ENCODE peak calls at places on chromosomes 16 and 17, in four cellular contexts. M is aorta, Z is thyroid gland, L is neural progenitor cell. J is an unnamed sample. For H3K36me3, the result is how much of the 10 kb centered on the place peaks cover.

GRCh38 chr17:57294629-57295501 is 38.5 kb downstream of the MSI2 start:
- DNase-seq in M (no peak), Z (no peak), L (no peak), J (no peak)

GRCh38 chr17:32771396-32771795 is 105.5 kb downstream of the MYO1D start:
- DNase-seq in M (no peak), Z (no peak), L (no peak), J (no peak)

GRCh38 chr17:2004435-2004952 is 20.6 kb downstream of the RTN4RL1 start:
- DNase-seq in M (no peak), Z (no peak), L (no peak), J (no peak)

GRCh38 chr16:59783191-59783590 is 1049.1 kb upstream of the GOT2 start:
- DNase-seq in M (no peak), Z (no peak), L (no peak), J (no peak)

GRCh38 chr17:40511667-40512221 is 10.3 kb upstream of the TNS4 start:
- DNase-seq in M (no peak), Z (no peak), L (no peak), J (no peak)

GRCh38 chr17:58520843-58521430 is 6.5 kb upstream of the MTMR4 start:
- DNase-seq in M (no peak), Z (no peak), L (peak), J (peak)

GRCh38 chr16:83992624-83993023 is 24.6 kb downstream of the NECAB2 start:
- DNase-seq in M (peak), Z (peak), L (no peak), J (no peak)

GRCh38 chr16:10552998-10553491 is 27.4 kb downstream of the EMP2 start:
- DNase-seq in M (peak), Z (no peak), L (peak), J (peak)

GRCh38 chr17:1776857-1777256 is 15.0 kb downstream of the SERPINF1 start:
- DNase-seq in M (no peak), Z (no peak), L (no peak), J (no peak)

GRCh38 chr16:303760-304505 is 21.0 kb downstream of the PDIA2 start:
- DNase-seq in M (no peak), Z (no peak), L (peak), J (no peak)

GRCh38 chr17:5513610-5514009 is 27.2 kb downstream of the MIS12 start:
- DNase-seq in M (no peak), Z (no peak), L (no peak), J (no peak)

GRCh38 chr16:9159839-9160550 is 68.6 kb downstream of the HAPSTR1 start:
- DNase-seq in M (peak), Z (peak), L (peak), J (peak)

GRCh38 chr16:85950519-85950918 is 51.6 kb downstream of the IRF8 start:
- DNase-seq in M (no peak), Z (no peak), L (no peak), J (no peak)

GRCh38 chr16:83118365-83118764 is 491.6 kb downstream of the CDH13 start:
- DNase-seq in M (no peak), Z (no peak), L (no peak), J (no peak)

GRCh38 chr16:65546353-65546791 is 424.5 kb upstream of the CDH11 start:
- DNase-seq in M (no peak), Z (no peak), L (no peak), J (no peak)

GRCh38 chr16:22328081-22328725 is 31.0 kb downstream of the POLR3E start:
- DNase-seq in M (no peak), Z (no peak), L (no peak), J (no peak)

GRCh38 chr17:58402047-58402446 is 15.3 kb downstream of the RNF43 start:
- DNase-seq in M (no peak), Z (no peak), L (no peak), J (no peak)

GRCh38 chr16:87054154-87054553 is 263.0 kb downstream of the C16orf95 start:
- DNase-seq in M (no peak), Z (no peak), L (no peak), J (no peak)

GRCh38 chr17:19719365-19720209 is 3.2 kb upstream of the SLC47A2 start:
- DNase-seq in M (no peak), Z (no peak), L (no peak), J (no peak)

GRCh38 chr16:67156146-67156844 is 3.4 kb downstream of the TRADD start:
- DNase-seq in M (peak), Z (no peak), L (no peak), J (no peak)

GRCh38 chr17:45146616-45147101 is 1.6 kb upstream of the HEXIM1 start:
- DNase-seq in M (no peak), Z (peak), L (no peak), J (no peak)
- H3K4me3 ChIP-seq in M (no peak), Z (no peak), L (peak), J (peak)

GRCh38 chr16:4140652-4141051 is 24.4 kb upstream of the ADCY9 start:
- DNase-seq in M (no peak), Z (peak), L (no peak), J (no peak)

GRCh38 chr16:4141604-4142003 is 25.4 kb upstream of the ADCY9 start:
- DNase-seq in M (no peak), Z (no peak), L (no peak), J (no peak)

GRCh38 chr16:4138735-4139134 is 22.5 kb upstream of the ADCY9 start:
- DNase-seq in M (no peak), Z (no peak), L (no peak), J (no peak)

GRCh38 chr16:4142268-4142667 is 26.0 kb upstream of the ADCY9 start:
- DNase-seq in M (no peak), Z (no peak), L (no peak), J (no peak)

GRCh38 chr16:4139968-4140367 is 23.7 kb upstream of the ADCY9 start:
- DNase-seq in M (no peak), Z (no peak), L (no peak), J (no peak)
- H3K36me3 ChIP-seq in M (under half), Z (under half), L (under half), J (under half)

GRCh38 chr17:47941246-47941997 is at the start of gene PNPO:
- DNase-seq in M (peak), Z (peak), L (peak), J (peak)
- H3K4me3 ChIP-seq in M (peak), Z (peak), L (peak), J (peak)

GRCh38 chr16:23668225-23668624 is 10.5 kb upstream of the PLK1 start:
- DNase-seq in M (no peak), Z (no peak), L (no peak), J (no peak)

GRCh38 chr16:23673971-23674614 is 4.6 kb upstream of the PLK1 start:
- DNase-seq in M (no peak), Z (no peak), L (peak), J (no peak)

GRCh38 chr16:23668873-23669272 is 9.8 kb upstream of the PLK1 start:
- DNase-seq in M (no peak), Z (no peak), L (no peak), J (no peak)

GRCh38 chr16:23666919-23667659 is 11.6 kb upstream of the PLK1 start:
- DNase-seq in M (no peak), Z (no peak), L (no peak), J (no peak)

DNA sequence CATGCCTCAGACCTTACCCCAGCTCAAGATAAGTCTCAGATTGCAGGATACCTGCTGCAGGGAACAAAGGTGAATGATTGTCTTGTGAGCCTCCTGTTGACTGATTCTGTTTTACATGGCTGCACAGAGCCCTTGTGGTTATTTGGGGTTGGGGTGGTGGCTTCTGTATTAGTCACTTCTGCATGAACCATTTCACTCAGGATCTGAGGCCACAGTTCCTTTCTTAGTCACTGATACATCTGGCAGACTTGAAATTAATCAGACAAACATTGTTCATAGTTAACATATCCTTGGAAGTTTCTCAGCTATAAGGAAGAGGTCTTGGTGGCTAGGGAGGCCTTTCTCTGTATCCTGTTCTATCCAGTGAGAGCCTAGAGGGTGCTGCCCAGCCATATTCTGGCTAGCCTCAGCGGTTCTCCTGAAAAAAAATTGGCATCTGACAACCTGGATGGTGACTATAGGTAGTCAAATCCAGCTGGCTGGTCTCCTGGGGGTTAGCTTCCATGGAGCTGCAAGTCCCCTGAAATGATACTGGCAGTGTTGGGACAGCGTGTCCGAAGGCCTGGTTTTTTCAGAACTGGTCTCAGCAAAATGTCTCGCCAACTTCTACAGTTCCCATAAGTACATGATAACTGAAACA is 8.4 kb upstream of the PLK1 start:
- DNase-seq in M (no peak), Z (no peak), L (no peak), J (no peak)
- H3K36me3 ChIP-seq in M (under half), Z (under half), L (under half), J (under half)

GRCh38 chr17:50200447-50201225 is 795 bp downstream of the COL1A1 start:
- DNase-seq in M (peak), Z (peak), L (peak), J (peak)

GRCh38 chr17:50199211-50199633 is 2.2 kb downstream of the COL1A1 start:
- DNase-seq in M (peak), Z (no peak), L (no peak), J (no peak)

GRCh38 chr17:50198026-50198669 is 3.3 kb downstream of the COL1A1 start:
- DNase-seq in M (peak), Z (peak), L (peak), J (peak)

GRCh38 chr17:50201226-50201854 is at the start of gene COL1A1:
- DNase-seq in M (peak), Z (no peak), L (peak), J (peak)

GRCh38 chr17:50199651-50200446 is 1.6 kb downstream of the COL1A1 start:
- DNase-seq in M (peak), Z (peak), L (peak), J (peak)
- H3K4me3 ChIP-seq in M (peak), Z (no peak), L (peak), J (peak)

GRCh38 chr16:56822966-56823739 is 41.9 kb upstream of the SLC12A3 start:
- DNase-seq in M (no peak), Z (no peak), L (no peak), J (no peak)
- H3K36me3 ChIP-seq in M (under half), Z (under half), L (under half), J (under half)

DNA sequence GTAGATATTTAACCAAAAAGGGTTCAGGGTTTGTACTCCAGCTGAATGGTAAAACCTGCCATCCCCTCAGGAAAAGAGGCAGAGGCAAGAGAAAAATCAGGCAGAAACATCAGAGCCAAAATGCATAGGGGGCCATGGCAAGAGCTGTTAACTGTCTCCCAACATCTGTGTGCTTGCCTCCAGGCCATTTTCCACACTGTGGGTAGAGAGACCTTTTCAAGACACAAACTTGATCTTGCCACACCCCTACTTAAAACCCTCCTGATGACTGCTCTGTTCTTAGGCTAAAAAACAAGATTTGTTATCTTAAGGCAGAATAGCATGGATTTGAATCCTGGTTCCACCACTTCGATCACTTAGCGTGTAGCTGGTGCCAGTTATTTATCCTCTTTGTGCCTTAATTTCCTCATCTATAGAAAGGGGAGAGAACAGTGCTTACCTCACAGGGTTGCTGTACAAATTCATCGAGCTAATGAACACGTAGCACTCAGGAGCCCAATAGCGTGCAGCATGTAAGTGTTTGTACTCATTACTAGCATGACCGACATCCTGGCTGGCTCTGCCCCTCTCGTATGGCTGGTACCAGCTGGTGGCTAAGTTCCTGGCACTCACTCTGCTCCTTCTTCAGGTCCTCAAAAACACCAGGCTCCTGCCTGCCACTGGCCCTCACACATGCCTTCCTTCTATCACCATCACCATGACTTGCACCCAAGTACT is 25.8 kb downstream of the STAT3 start:
- DNase-seq in M (no peak), Z (peak), L (no peak), J (no peak)
- H3K4me3 ChIP-seq in M (no peak), Z (no peak), L (no peak), J (no peak)

DNA sequence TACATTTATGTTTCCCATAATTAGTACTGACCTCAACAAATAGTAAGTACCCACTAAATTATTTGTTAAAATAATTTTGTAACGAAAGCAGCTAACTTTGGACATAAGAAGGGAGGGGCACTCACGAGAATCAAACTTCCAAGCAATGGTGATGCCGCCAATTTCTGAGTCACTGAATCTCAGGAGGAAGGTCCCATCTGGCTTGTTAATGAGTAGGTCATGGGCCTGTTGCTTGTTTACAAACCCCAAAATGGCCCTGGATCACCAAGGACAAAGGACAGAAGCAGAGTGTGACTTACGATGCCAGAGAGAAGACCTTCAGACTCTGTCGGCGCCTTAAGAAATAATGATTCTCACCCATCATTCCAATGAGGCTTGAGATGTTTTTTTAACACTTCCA is 15.8 kb upstream of the GHDC start:
- DNase-seq in M (no peak), Z (no peak), L (no peak), J (no peak)
- H3K36me3 ChIP-seq in M (under half), Z (under half), L (under half), J (under half)